ENCODE peak calls at places on chromosomes 12 and 14, in seven cellular contexts. T is GM13977; S is HT-29; D is foreskin fibroblast; V is prostate gland; H is RKO; L is naive thymus-derived CD4-positive, alpha-beta T cell. B is an unnamed sample.
A peak's percentile ranks its signal among the peaks of the same experiment; 100 is the strongest.

GRCh38 chr12:57803317-57803893 is 15.1 kb downstream of the AVIL start:
- DNase-seq in D (peak; percentile 35), V (no peak), L (peak; percentile 23), T (peak; percentile 41), H (peak; percentile 61), S (peak; percentile 65), B (peak; percentile 38)

GRCh38 chr12:56038022-56038665 is 3.6 kb upstream of the RPS26 start:
- DNase-seq in D (no peak), S (no peak), T (no peak), V (no peak), H (no peak), L (no peak), B (no peak)

GRCh38 chr12:94148841-94149780 is 734 bp downstream of the PLXNC1 start:
- DNase-seq in T (peak; percentile 89), V (no peak), D (no peak), L (peak; percentile 40), H (no peak), S (no peak), B (peak; percentile 90)

GRCh38 chr12:108589028-108589839 is 8.7 kb downstream of the TMEM119 start:
- DNase-seq in S (no peak), D (peak; percentile 55), H (no peak), T (no peak), V (no peak), L (no peak), B (no peak)

GRCh38 chr12:7588703-7589329 is 76.9 kb downstream of the APOBEC1 start:
- DNase-seq in T (peak; percentile 60), V (peak; percentile 33), S (peak; percentile 69), H (peak; percentile 77), L (peak; percentile 43), D (peak; percentile 35), B (peak; percentile 56)

GRCh38 chr12:118271199-118271598 is 101.5 kb downstream of the TAOK3 start:
- DNase-seq in T (no peak), D (no peak), L (no peak), H (no peak), S (no peak), V (no peak), B (no peak)

GRCh38 chr12:5329118-5329517 is 102.8 kb upstream of the NTF3 start:
- DNase-seq in H (no peak), L (no peak), V (no peak), T (no peak), S (no peak), D (no peak), B (no peak)

GRCh38 chr12:89195470-89195869 is 156.8 kb downstream of the DUSP6 start:
- DNase-seq in H (no peak), D (no peak), S (no peak), T (no peak), V (no peak), L (no peak), B (no peak)

GRCh38 chr14:66228267-66228970 is 257.8 kb upstream of the CCDC196 start:
- DNase-seq in S (no peak), L (no peak), D (no peak), V (no peak), H (peak; percentile 74), T (no peak), B (no peak)

GRCh38 chr12:26047401-26048226 is 77.2 kb downstream of the BHLHE41 start:
- DNase-seq in T (no peak), H (no peak), S (no peak), D (no peak), V (no peak), L (no peak), B (no peak)

GRCh38 chr14:103453791-103454190 is 68.6 kb downstream of the MARK3 start:
- DNase-seq in D (no peak), T (no peak), S (no peak), L (no peak), V (no peak), H (no peak), B (no peak)

GRCh38 chr12:42570076-42570475 is 19.5 kb downstream of the PRICKLE1 start:
- DNase-seq in H (no peak), T (no peak), D (no peak), L (no peak), S (peak; percentile 4), V (no peak), B (no peak)

GRCh38 chr12:87323369-87323768 is 705.8 kb downstream of the C12orf50 start:
- DNase-seq in V (no peak), D (no peak), L (no peak), S (no peak), T (no peak), H (peak; percentile 7), B (no peak)